ENCODE peak calls at places on chromosome 5, in six cellular contexts. T, C, A, R, K and L are unnamed samples.

GRCh38 chr5:98301567-98301966 is 471.9 kb upstream of the RGMB start:
- DNase-seq in T (no peak), C (no peak), A (no peak), R (no peak), K (no peak), L (no peak)

GRCh38 chr5:80082731-80083114 is 47.6 kb downstream of the THBS4 start:
- DNase-seq in T (no peak), C (peak; percentile 66), A (no peak), R (peak; percentile 18), K (peak; percentile 84), L (peak; percentile 42)

GRCh38 chr5:154264549-154265196 is 74.1 kb downstream of the GALNT10 start:
- DNase-seq in T (no peak), C (no peak), A (no peak), R (no peak), K (no peak), L (no peak)

GRCh38 chr5:133757396-133757795 is 145.1 kb upstream of the FSTL4 start:
- DNase-seq in T (no peak), C (no peak), A (no peak), R (no peak), K (no peak), L (no peak)

GRCh38 chr5:95986001-95986400 is 24.4 kb upstream of the ELL2 start:
- DNase-seq in T (no peak), C (no peak), A (no peak), R (no peak), K (no peak), L (no peak)

GRCh38 chr5:57416246-57416996 is 66.2 kb downstream of the ACTBL2 start:
- DNase-seq in T (no peak), C (peak; percentile 64), A (no peak), R (no peak), K (no peak), L (no peak)

GRCh38 chr5:179801304-179802206 is 5.1 kb downstream of the MGAT4B start:
- DNase-seq in T (peak; percentile 75), C (peak; percentile 42), A (no peak), R (peak; percentile 79), K (no peak), L (no peak)

GRCh38 chr5:136816327-136816726 is 451.0 kb upstream of the TRPC7 start:
- DNase-seq in T (no peak), C (no peak), A (no peak), R (no peak), K (no peak), L (no peak)

GRCh38 chr5:42759456-42759855 is 2.8 kb downstream of the CCDC152 start:
- DNase-seq in T (no peak), C (no peak), A (no peak), R (no peak), K (no peak), L (no peak)

GRCh38 chr5:37696190-37697021 is 143.4 kb downstream of the GDNF start:
- DNase-seq in T (no peak), C (peak; percentile 74), A (no peak), R (no peak), K (no peak), L (no peak)

GRCh38 chr5:164252-164651 is 27.0 kb upstream of the LRRC14B start:
- DNase-seq in T (no peak), C (no peak), A (no peak), R (no peak), K (no peak), L (no peak)

GRCh38 chr5:108521841-108522506 is 140.1 kb upstream of the FBXL17 start:
- DNase-seq in T (no peak), C (peak; percentile 65), A (peak; percentile 62), R (no peak), K (peak; percentile 49), L (peak; percentile 44)

GRCh38 chr5:134948929-134949328 is 18.8 kb upstream of the CATSPER3 start:
- DNase-seq in T (no peak), C (peak; percentile 29), A (no peak), R (no peak), K (no peak), L (no peak)

GRCh38 chr5:6705088-6705487 is 8.1 kb upstream of the TENT4A start:
- DNase-seq in T (no peak), C (no peak), A (no peak), R (no peak), K (no peak), L (no peak)

GRCh38 chr5:77129386-77129785 is 42.3 kb upstream of the ZBED3 start:
- DNase-seq in T (no peak), C (peak; percentile 34), A (peak; percentile 38), R (no peak), K (no peak), L (no peak)

GRCh38 chr5:142699105-142699720 is 13.3 kb upstream of the FGF1 start:
- DNase-seq in T (peak; percentile 35), C (peak; percentile 86), A (peak; percentile 81), R (peak; percentile 72), K (peak; percentile 84), L (peak; percentile 53)

GRCh38 chr5:28896949-28897348 is 1858.6 kb upstream of the CDH9 start:
- DNase-seq in T (no peak), C (peak; percentile 23), A (no peak), R (no peak), K (no peak), L (peak; percentile 67)

GRCh38 chr5:120684749-120685415 is 220.8 kb downstream of the PRR16 start:
- DNase-seq in T (no peak), C (peak; percentile 17), A (no peak), R (no peak), K (no peak), L (no peak)

GRCh38 chr5:171092194-171092593 is 216.9 kb upstream of the TLX3 start:
- DNase-seq in T (no peak), C (peak; percentile 67), A (no peak), R (no peak), K (no peak), L (no peak)

GRCh38 chr5:157918811-157919742 is 60.1 kb upstream of the CLINT1 start:
- DNase-seq in T (peak; percentile 3), C (no peak), A (no peak), R (no peak), K (no peak), L (no peak)

GRCh38 chr5:167898361-167899042 is 392.9 kb upstream of the WWC1 start:
- DNase-seq in T (no peak), C (no peak), A (no peak), R (no peak), K (no peak), L (no peak)

GRCh38 chr5:59799668-59800374 is 93.7 kb downstream of the PDE4D start:
- DNase-seq in T (no peak), C (peak; percentile 75), A (peak; percentile 49), R (no peak), K (peak; percentile 38), L (peak; percentile 15)

GRCh38 chr5:90982576-90982975 is 400.5 kb downstream of the ARRDC3 start:
- DNase-seq in T (no peak), C (no peak), A (no peak), R (no peak), K (no peak), L (no peak)

GRCh38 chr5:141359790-141360426 is at the start of gene PCDHGB2:
- DNase-seq in T (no peak), C (peak; percentile 33), A (peak; percentile 11), R (no peak), K (peak; percentile 18), L (no peak)

GRCh38 chr5:57676228-57677098 is 193.9 kb upstream of the ACTBL2 start:
- DNase-seq in T (no peak), C (peak; percentile 26), A (no peak), R (no peak), K (no peak), L (no peak)

GRCh38 chr5:141513627-141514329 is 24.9 kb downstream of the PCDHGC5 start:
- DNase-seq in T (no peak), C (peak; percentile 92), A (no peak), R (no peak), K (peak; percentile 53), L (no peak)